ENCODE peak calls at places on chromosome 12, in eight cellular contexts. P is psoas muscle; B is prostate gland; G is AG04450; J is GM23338; Y is cardiac muscle cell; Z is CD4-positive, alpha-beta memory T cell; S is PC-3. W is an unnamed sample.

GRCh38 chr12:57135939-57136338 is 7.7 kb downstream of the LRP1 start:
- DNase-seq in G (no peak), S (no peak), P (peak), Y (no peak), J (peak), Z (no peak), B (no peak), W (no peak)

GRCh38 chr12:121786441-121786825 is 7.1 kb downstream of the RHOF start:
- DNase-seq in G (peak), J (no peak), Z (peak), B (no peak), S (peak), Y (no peak), P (peak), W (no peak)

GRCh38 chr12:101745481-101745880 is 6.2 kb upstream of the SYCP3 start:
- DNase-seq in Z (no peak), B (no peak), G (no peak), J (no peak), P (no peak), S (peak), Y (no peak), W (no peak)

GRCh38 chr12:91413591-91413990 is 231.0 kb upstream of the DCN start:
- DNase-seq in Y (peak), Z (no peak), B (peak), G (no peak), P (no peak), J (no peak), S (peak), W (no peak)

GRCh38 chr12:49482095-49483051 is 56.5 kb upstream of the KCNH3 start:
- DNase-seq in G (no peak), B (no peak), S (peak), J (peak), Y (no peak), P (no peak), Z (no peak), W (no peak)

GRCh38 chr12:82440885-82441284 is 82.6 kb downstream of the METTL25 start:
- DNase-seq in Z (no peak), G (no peak), B (no peak), Y (no peak), P (no peak), J (no peak), S (no peak), W (no peak)

GRCh38 chr12:46470039-46470627 is 97.6 kb upstream of the SLC38A2 start:
- DNase-seq in G (no peak), J (no peak), P (no peak), Y (no peak), Z (no peak), S (no peak), B (no peak), W (no peak)

GRCh38 chr12:10288989-10289388 is 18.7 kb upstream of the KLRD1 start:
- DNase-seq in Y (no peak), G (no peak), B (no peak), J (no peak), P (no peak), S (peak), Z (no peak), W (peak)

GRCh38 chr12:28017126-28017872 is 44.8 kb upstream of the PTHLH start:
- DNase-seq in B (no peak), J (no peak), G (no peak), Z (no peak), P (no peak), S (no peak), Y (no peak), W (no peak)

GRCh38 chr12:89701606-89702206 is 6.9 kb downstream of the ATP2B1 start:
- DNase-seq in P (no peak), S (no peak), J (no peak), G (no peak), Z (no peak), Y (no peak), B (no peak), W (no peak)

GRCh38 chr12:39240573-39240972 is 202.3 kb downstream of the KIF21A start:
- DNase-seq in Y (no peak), S (no peak), B (no peak), P (no peak), J (peak), G (no peak), Z (no peak), W (no peak)

GRCh38 chr12:128976120-128976519 is 122.8 kb downstream of the GLT1D1 start:
- DNase-seq in B (no peak), S (peak), G (no peak), Z (no peak), J (peak), Y (peak), P (no peak), W (peak)

GRCh38 chr12:132219323-132219722 is 75.1 kb downstream of the NOC4L start:
- DNase-seq in S (no peak), J (no peak), P (no peak), B (no peak), Z (no peak), G (no peak), Y (no peak), W (no peak)

GRCh38 chr12:105467710-105468366 is 137.3 kb downstream of the C12orf75 start:
- DNase-seq in B (no peak), J (no peak), Y (no peak), S (no peak), Z (no peak), G (no peak), P (no peak), W (no peak)

GRCh38 chr12:131736807-131737484 is 26.1 kb downstream of the SFSWAP start:
- DNase-seq in J (peak), B (no peak), G (peak), P (no peak), Y (no peak), Z (no peak), S (peak), W (no peak)

GRCh38 chr12:39402922-39403321 is 40.0 kb downstream of the KIF21A start:
- DNase-seq in S (no peak), P (no peak), J (no peak), G (no peak), B (no peak), Y (no peak), Z (no peak), W (no peak)

GRCh38 chr12:68038650-68039049 is 49.4 kb downstream of the IFNG-AS1 start:
- DNase-seq in B (no peak), J (no peak), Z (no peak), G (no peak), P (no peak), S (no peak), Y (no peak), W (no peak)

GRCh38 chr12:11795910-11796459 is 146.5 kb downstream of the ETV6 start:
- DNase-seq in B (no peak), P (no peak), S (peak), Z (no peak), Y (peak), J (peak), G (peak), W (no peak)

GRCh38 chr12:124359671-124360581 is 65.0 kb downstream of the RFLNA start:
- DNase-seq in S (peak), G (no peak), Y (no peak), Z (no peak), J (peak), P (peak), B (peak), W (no peak)

GRCh38 chr12:91009319-91009950 is 4.7 kb upstream of the EPYC start:
- DNase-seq in B (no peak), Y (no peak), S (peak), Z (no peak), J (no peak), P (no peak), G (no peak), W (no peak)

GRCh38 chr12:94770777-94771176 is 120.4 kb upstream of the TMCC3 start:
- DNase-seq in J (no peak), Z (no peak), G (no peak), Y (no peak), P (no peak), S (no peak), B (peak), W (no peak)

GRCh38 chr12:28787151-28787550 is 361.9 kb upstream of the FAR2 start:
- DNase-seq in P (no peak), Z (no peak), J (no peak), S (peak), Y (no peak), B (no peak), G (no peak), W (no peak)

GRCh38 chr12:97982684-97983083 is 520.1 kb downstream of the RMST start:
- DNase-seq in B (peak), S (no peak), Y (no peak), G (no peak), Z (no peak), P (no peak), J (no peak), W (no peak)

GRCh38 chr12:83954939-83955601 is 957.5 kb downstream of the SLC6A15 start:
- DNase-seq in G (no peak), P (no peak), J (peak), Z (no peak), S (peak), Y (no peak), B (no peak), W (no peak)

GRCh38 chr12:43758247-43758727 is 303 bp downstream of the PUS7L start:
- DNase-seq in G (no peak), S (peak), P (peak), Z (no peak), J (peak), Y (no peak), B (peak), W (no peak)

GRCh38 chr12:80551897-80552296 is 107.9 kb downstream of the PTPRQ start:
- DNase-seq in B (no peak), J (no peak), Y (no peak), G (peak), Z (no peak), S (peak), P (no peak), W (no peak)

DNA sequence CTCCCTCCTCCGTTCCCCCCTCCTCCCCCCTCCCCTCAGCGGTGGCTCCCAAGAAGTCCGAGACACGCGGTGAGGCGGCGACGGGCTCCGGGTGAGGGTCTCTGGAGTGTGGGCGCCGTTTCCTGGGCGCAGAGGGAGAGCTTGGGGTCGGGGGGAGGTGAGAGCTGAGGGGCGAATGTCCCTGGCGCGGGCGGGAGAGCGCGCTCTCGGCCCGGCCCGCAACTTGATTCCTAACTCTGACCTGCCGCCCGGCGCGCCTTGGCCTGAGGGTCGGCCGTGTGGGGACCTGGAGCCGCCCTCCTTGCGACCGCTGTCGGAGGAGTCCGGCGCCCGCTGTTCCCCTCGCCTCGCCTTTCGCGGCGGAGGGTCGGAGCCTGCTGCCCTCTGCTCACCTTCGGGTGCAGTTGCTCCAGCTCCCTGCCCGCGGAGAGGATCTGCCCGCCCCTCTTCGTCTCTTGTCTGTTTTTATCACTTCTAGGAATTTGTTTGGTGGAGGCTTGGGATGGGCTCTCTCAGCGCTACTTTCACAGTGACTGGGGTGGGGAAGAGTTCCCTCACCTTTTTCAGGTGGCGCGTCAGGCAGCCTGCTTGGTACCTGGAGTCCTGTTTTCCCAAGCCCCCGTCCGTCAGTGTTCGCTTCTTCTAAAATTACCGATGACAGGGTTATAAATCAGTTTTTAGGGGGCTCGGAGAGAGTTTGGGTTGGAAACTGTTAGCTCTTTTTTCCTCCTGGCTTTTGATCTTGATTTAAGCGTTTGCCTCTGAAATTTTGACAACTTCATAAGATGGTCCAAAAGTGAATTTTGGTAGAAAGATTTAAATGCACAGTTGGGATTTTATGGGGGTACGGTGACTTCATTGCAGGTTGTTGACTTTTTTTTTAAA is 495 bp downstream of the ADIPOR2 start:
- DNase-seq in S (peak), G (no peak), P (no peak), Z (peak), Y (peak), B (peak), J (peak), W (peak)
- H3K27ac ChIP-seq in S (peak), G (peak), P (peak), Z (peak), Y (peak), B (peak), J (peak), W (peak)

GRCh38 chr12:69908208-69908607 is 83.2 kb downstream of the MYRFL start:
- DNase-seq in S (no peak), J (no peak), B (no peak), Z (no peak), P (no peak), G (no peak), Y (no peak), W (no peak)

GRCh38 chr12:69906411-69907216 is 81.6 kb downstream of the MYRFL start:
- DNase-seq in B (no peak), Y (no peak), S (no peak), J (no peak), P (no peak), G (no peak), Z (no peak), W (peak)

GRCh38 chr12:69905801-69906200 is 80.8 kb downstream of the MYRFL start:
- DNase-seq in G (no peak), P (no peak), B (no peak), Z (no peak), S (no peak), J (no peak), Y (no peak), W (no peak)

GRCh38 chr12:69915964-69916363 is 90.9 kb downstream of the MYRFL start:
- DNase-seq in G (no peak), S (no peak), Z (no peak), B (no peak), J (no peak), Y (no peak), P (no peak), W (no peak)

DNA sequence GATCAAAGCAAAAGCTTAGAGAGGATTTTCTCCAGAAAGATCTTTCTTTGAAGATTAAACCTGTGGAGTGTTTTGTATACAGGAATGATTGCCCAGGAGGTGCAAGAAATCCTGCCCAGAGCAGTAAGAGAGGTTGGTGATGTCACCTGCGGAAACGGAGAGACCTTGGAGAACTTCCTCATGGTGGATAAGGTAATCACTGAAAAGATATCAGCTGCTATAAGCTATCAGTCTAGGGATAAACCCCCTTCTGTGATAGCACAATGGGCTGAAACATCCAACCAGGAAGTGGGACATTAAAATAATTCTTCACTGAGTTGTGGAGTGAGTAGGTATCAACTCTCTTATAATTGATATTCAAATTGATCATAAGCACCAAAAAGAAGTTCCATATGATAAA is 85.7 kb downstream of the MYRFL start:
- DNase-seq in J (no peak), B (no peak), G (no peak), Y (no peak), S (no peak), Z (no peak), P (no peak), W (no peak)
- H3K27ac ChIP-seq in J (no peak), B (no peak), G (no peak), Y (no peak), S (no peak), Z (no peak), P (no peak), W (no peak)

DNA sequence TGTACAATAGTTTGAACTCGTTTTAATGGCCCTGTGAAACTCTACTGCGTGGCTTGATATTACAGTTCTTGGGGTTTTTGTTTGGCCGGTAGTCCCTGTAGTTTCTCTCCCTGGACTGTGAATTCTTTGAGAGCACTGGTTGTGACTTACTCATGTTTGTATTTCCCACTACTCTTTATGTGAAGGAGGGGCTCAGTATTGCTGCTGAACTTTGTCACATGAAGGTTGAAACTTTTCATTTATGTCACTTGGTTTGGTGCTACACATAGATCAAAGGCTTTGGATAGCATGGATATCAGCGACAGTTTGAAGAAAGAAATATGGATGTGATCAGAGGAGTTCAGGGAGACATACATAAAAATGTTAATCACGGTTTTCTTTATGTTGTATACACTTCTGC is 1.5 kb upstream of the POU6F1 start:
- DNase-seq in G (no peak), Z (no peak), S (no peak), J (no peak), P (no peak), Y (no peak), B (no peak), W (no peak)
- H3K27ac ChIP-seq in G (no peak), Z (no peak), S (no peak), J (peak), P (peak), Y (no peak), B (no peak), W (no peak)

DNA sequence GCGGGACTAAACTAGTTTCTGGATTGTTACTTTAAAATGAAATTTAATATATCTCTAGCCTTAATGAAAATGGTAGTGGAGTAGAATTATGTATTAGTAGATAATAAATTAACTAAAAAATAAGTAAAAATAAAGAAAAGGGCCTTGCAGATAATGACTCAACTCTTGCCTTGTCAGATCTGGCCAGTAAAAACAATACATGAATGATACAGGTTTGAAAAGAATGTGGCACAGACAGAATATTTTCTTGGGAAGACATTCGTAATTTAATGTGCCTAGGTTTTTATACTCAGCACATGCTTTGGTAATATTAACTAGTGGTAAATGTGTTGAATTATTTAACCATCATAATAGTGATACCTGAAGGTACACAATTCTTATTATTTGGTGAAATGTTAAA is 28.3 kb downstream of the ATF7IP start:
- DNase-seq in B (no peak), P (no peak), J (no peak), Y (no peak), S (no peak), G (no peak), Z (no peak), W (no peak)
- H3K27ac ChIP-seq in B (peak), P (peak), J (peak), Y (peak), S (no peak), G (no peak), Z (peak), W (peak)

GRCh38 chr12:15688838-15689237 is 100.3 kb downstream of the EPS8 start:
- DNase-seq in J (peak), Z (no peak), B (no peak), Y (peak), S (no peak), P (no peak), G (no peak), W (no peak)
- H3K27ac ChIP-seq in J (no peak), Z (no peak), B (no peak), Y (no peak), S (peak), P (no peak), G (no peak), W (no peak)

DNA sequence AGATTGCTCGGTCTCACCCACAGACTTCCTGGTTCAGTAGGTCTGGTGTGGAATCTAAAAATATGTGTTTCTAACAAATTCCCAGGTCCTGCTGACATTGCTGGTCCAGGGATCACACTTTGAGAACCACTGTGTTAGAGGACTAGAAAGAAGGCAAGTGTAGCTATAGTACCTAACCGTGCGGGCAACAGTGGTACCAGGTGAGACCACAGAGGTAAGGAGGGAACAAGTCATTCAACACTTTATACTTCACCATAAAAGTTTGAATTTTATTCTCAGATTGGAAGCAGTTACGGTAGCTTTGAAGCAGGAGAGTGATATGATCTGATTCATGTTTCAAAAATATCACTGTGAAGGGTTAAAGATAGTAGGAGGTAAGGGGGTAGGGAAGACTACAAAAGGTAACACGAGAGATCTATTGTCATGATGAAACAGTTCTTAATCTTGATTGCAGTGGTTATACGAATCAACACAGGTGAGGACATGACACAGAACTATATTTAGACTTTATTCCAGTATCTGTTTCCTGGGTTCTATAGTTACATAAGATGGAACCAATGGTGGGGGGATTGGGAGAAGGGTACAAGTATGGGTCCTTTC is 73.5 kb downstream of the CDK17 start:
- DNase-seq in J (no peak), S (no peak), Y (no peak), P (no peak), G (no peak), Z (no peak), B (no peak), W (peak)
- H3K27ac ChIP-seq in J (no peak), S (no peak), Y (no peak), P (peak), G (no peak), Z (no peak), B (no peak), W (peak)

GRCh38 chr12:76033116-76034001 is 1.8 kb upstream of the PHLDA1 start:
- DNase-seq in J (peak), S (peak), B (no peak), Z (no peak), P (no peak), Y (no peak), G (no peak), W (no peak)
- H3K27ac ChIP-seq in J (peak), S (peak), B (no peak), Z (peak), P (peak), Y (peak), G (peak), W (no peak)

GRCh38 chr12:53596920-53597363 is 29.2 kb downstream of the ATF7 start:
- DNase-seq in Y (peak), B (no peak), J (no peak), G (no peak), P (no peak), S (no peak), Z (no peak), W (no peak)
- H3K27ac ChIP-seq in Y (peak), B (no peak), J (no peak), G (no peak), P (peak), S (no peak), Z (no peak), W (no peak)

W was measured in OCI-LY7.